ENCODE peak calls at places on chromosomes 2 and 18, in ten cellular contexts. N, B, W, V, J, X, M, T, Z and F are unnamed samples.

GRCh38 chr2:241272722-241273551 is 42.5 kb downstream of the HDLBP start:
- DNase-seq in N (peak), B (peak), W (peak), V (peak), J (peak), X (peak), M (peak), T (peak), Z (no peak), F (peak)

GRCh38 chr2:146986161-146986560 is 858.7 kb upstream of the ACVR2A start:
- DNase-seq in N (peak), B (no peak), W (no peak), V (no peak), J (no peak), X (no peak), M (no peak), T (peak), Z (no peak), F (no peak)

GRCh38 chr2:41355794-41356193 is 692.0 kb upstream of the PKDCC start:
- DNase-seq in N (no peak), B (no peak), W (no peak), V (no peak), J (no peak), X (no peak), M (no peak), T (no peak), Z (no peak), F (no peak)

GRCh38 chr2:19538411-19538963 is 180.1 kb upstream of the OSR1 start:
- DNase-seq in N (peak), B (no peak), W (no peak), V (no peak), J (no peak), X (no peak), M (no peak), T (peak), Z (no peak), F (no peak)

GRCh38 chr2:202687276-202687675 is 52.5 kb downstream of the FAM117B start:
- DNase-seq in N (no peak), B (no peak), W (no peak), V (no peak), J (no peak), X (no peak), M (no peak), T (no peak), Z (no peak), F (no peak)

GRCh38 chr2:25378731-25379490 is 37.2 kb upstream of the DNMT3A start:
- DNase-seq in N (peak), B (peak), W (peak), V (no peak), J (no peak), X (no peak), M (no peak), T (peak), Z (no peak), F (no peak)

GRCh38 chr2:100571668-100572067 is 8.9 kb downstream of the PDCL3 start:
- DNase-seq in N (no peak), B (no peak), W (no peak), V (no peak), J (no peak), X (no peak), M (no peak), T (no peak), Z (no peak), F (no peak)

GRCh38 chr2:239278941-239279365 is 121.9 kb downstream of the HDAC4 start:
- DNase-seq in N (peak), B (no peak), W (no peak), V (no peak), J (peak), X (no peak), M (no peak), T (peak), Z (no peak), F (peak)

GRCh38 chr2:74843371-74844298 is 9.7 kb downstream of the HK2 start:
- DNase-seq in N (peak), B (no peak), W (no peak), V (peak), J (no peak), X (no peak), M (peak), T (peak), Z (no peak), F (no peak)

GRCh38 chr18:62660741-62661140 is 54.6 kb upstream of the PHLPP1 start:
- DNase-seq in N (no peak), B (no peak), W (no peak), V (no peak), J (no peak), X (no peak), M (no peak), T (peak), Z (no peak), F (no peak)

GRCh38 chr2:75565523-75566449 is 5.0 kb upstream of the EVA1A start:
- DNase-seq in N (no peak), B (no peak), W (no peak), V (no peak), J (no peak), X (no peak), M (no peak), T (no peak), Z (no peak), F (no peak)

GRCh38 chr2:115825912-115826311 is 1383.5 kb downstream of the DPP10 start:
- DNase-seq in N (no peak), B (no peak), W (no peak), V (no peak), J (no peak), X (no peak), M (no peak), T (no peak), Z (no peak), F (no peak)

GRCh38 chr2:771538-771937 is 94.3 kb upstream of the TMEM18 start:
- DNase-seq in N (no peak), B (no peak), W (no peak), V (no peak), J (no peak), X (no peak), M (no peak), T (no peak), Z (no peak), F (no peak)

GRCh38 chr2:25821225-25822056 is 56.8 kb downstream of the ASXL2 start:
- DNase-seq in N (peak), B (no peak), W (no peak), V (no peak), J (no peak), X (no peak), M (no peak), T (peak), Z (no peak), F (no peak)

GRCh38 chr2:103289101-103289725 is 527.4 kb downstream of the TMEM182 start:
- DNase-seq in N (peak), B (peak), W (no peak), V (peak), J (no peak), X (no peak), M (no peak), T (peak), Z (no peak), F (no peak)
- TF ChIP-seq CTCF in N (peak), B (no peak), W (no peak), V (no peak), J (no peak), X (no peak), M (no peak), T (peak), Z (no peak), F (no peak)

GRCh38 chr2:45439788-45440773 is 171.0 kb downstream of the SRBD1 start:
- DNase-seq in N (peak), B (no peak), W (no peak), V (no peak), J (no peak), X (no peak), M (peak), T (no peak), Z (no peak), F (no peak)
- TF ChIP-seq CTCF in N (no peak), B (no peak), W (no peak), V (no peak), J (no peak), X (no peak), M (no peak), T (peak), Z (no peak), F (no peak)

DNA sequence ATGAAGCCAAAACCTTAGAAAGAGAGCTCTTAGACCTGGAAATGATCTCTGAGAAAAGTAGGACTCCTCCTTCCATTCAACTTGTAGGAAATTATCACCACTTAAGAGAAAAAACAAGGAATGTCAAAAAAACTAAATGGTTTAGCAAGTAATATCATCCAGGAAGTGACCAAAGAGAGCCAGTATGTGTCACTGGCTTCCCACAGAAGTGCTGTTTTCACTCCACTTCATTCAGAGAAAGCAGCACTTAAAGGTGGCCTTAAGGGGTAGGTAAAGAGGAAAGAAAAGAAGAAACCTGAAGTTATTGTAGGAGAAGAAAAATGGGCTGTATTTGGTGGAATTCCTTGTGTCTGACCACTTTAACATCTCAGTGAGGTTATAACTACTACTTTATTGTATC is 414.4 kb upstream of the ETAA1 start:
- DNase-seq in N (peak), B (no peak), W (no peak), V (no peak), J (no peak), X (no peak), M (no peak), T (peak), Z (no peak), F (no peak)
- TF ChIP-seq CTCF in N (no peak), B (no peak), W (no peak), V (no peak), J (no peak), X (no peak), M (no peak), T (no peak), Z (no peak), F (no peak)

DNA sequence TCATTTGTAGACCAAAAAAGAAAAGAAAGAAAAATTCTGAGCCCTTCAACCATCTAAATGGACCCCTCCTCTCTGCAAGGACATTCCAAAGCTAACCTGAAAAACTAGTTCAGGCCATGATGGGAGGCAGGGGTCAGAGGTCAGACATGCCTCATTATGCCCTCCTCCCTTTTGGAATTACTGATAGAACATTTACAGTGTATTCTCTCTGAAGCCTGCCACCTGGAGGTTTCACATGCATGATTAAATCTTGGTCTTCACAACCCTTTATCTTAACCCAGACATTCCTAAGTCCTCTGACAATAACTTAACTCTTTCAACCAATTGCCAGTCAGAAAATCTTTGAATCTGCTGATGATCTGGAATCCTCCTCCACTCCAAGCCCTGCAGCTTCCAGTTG is 86.0 kb downstream of the SPP2 start:
- DNase-seq in N (no peak), B (no peak), W (no peak), V (no peak), J (no peak), X (peak), M (no peak), T (no peak), Z (no peak), F (no peak)
- TF ChIP-seq CTCF in N (no peak), B (no peak), W (no peak), V (no peak), J (no peak), X (no peak), M (no peak), T (no peak), Z (peak), F (no peak)

GRCh38 chr2:218872645-218873358 is 7.8 kb upstream of the WNT10A start:
- DNase-seq in N (no peak), B (peak), W (no peak), V (no peak), J (no peak), X (no peak), M (no peak), T (no peak), Z (no peak), F (no peak)
- TF ChIP-seq CTCF in N (no peak), B (no peak), W (no peak), V (no peak), J (no peak), X (no peak), M (no peak), T (no peak), Z (no peak), F (no peak)

GRCh38 chr18:24600076-24600654 is 139.7 kb downstream of the HRH4 start:
- DNase-seq in N (peak), B (no peak), W (no peak), V (peak), J (no peak), X (peak), M (peak), T (peak), Z (no peak), F (no peak)
- TF ChIP-seq CTCF in N (peak), B (peak), W (peak), V (peak), J (no peak), X (peak), M (peak), T (peak), Z (peak), F (peak)

GRCh38 chr2:173462908-173463840 is 108.5 kb downstream of the CDCA7 start:
- DNase-seq in N (no peak), B (no peak), W (no peak), V (no peak), J (no peak), X (no peak), M (no peak), T (no peak), Z (no peak), F (no peak)
- TF ChIP-seq CTCF in N (no peak), B (no peak), W (no peak), V (no peak), J (no peak), X (no peak), M (no peak), T (no peak), Z (no peak), F (no peak)

GRCh38 chr2:215271466-215271865 is 40.4 kb upstream of the ATIC start:
- DNase-seq in N (no peak), B (peak), W (no peak), V (no peak), J (no peak), X (no peak), M (no peak), T (no peak), Z (no peak), F (no peak)

GRCh38 chr2:215269397-215270117 is 42.3 kb upstream of the ATIC start:
- DNase-seq in N (peak), B (peak), W (no peak), V (peak), J (no peak), X (peak), M (peak), T (peak), Z (no peak), F (peak)

GRCh38 chr2:215272918-215273317 is 38.9 kb upstream of the ATIC start:
- DNase-seq in N (no peak), B (no peak), W (no peak), V (no peak), J (no peak), X (no peak), M (no peak), T (no peak), Z (no peak), F (no peak)

GRCh38 chr2:215274829-215275228 is 37.0 kb upstream of the ATIC start:
- DNase-seq in N (no peak), B (no peak), W (no peak), V (no peak), J (no peak), X (no peak), M (no peak), T (no peak), Z (no peak), F (no peak)

DNA sequence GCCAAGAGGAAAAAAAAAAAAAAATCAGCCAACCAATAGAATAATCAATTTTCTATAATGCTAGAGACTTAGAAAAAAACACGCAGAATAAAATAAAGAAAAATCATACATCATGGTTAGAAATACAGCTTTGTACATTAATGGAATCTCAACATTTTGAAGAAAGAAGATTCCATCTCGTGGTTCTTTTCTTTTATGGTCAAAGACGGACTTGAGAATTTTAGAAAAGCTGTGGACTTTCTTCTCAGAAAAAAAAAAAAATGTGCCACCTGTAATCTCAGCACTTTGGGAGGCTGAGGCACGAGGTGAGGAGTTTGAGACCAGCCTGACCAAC is 41.8 kb upstream of the ATIC start:
- DNase-seq in N (no peak), B (no peak), W (no peak), V (no peak), J (no peak), X (no peak), M (no peak), T (no peak), Z (no peak), F (no peak)
- TF ChIP-seq CTCF in N (no peak), B (no peak), W (no peak), V (peak), J (no peak), X (no peak), M (no peak), T (no peak), Z (no peak), F (peak)

DNA sequence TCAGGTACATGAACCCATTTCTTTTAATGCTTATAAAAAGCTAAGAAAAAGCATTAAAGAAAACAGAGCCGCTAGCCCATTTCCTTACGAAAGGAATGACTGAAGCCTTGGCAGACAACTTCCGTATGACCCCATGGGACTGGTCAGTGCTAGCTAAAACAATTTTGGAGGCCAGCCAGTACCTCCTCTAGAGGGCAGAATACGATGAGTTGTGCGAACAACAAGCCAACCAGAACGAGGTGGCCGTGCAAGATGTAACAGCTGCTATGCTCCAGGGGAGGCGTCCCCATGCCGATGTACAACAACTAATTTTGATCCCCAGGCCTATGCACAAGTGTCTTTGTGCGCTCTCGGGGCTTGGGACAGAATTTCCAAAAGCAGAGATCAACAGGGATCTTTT is 16.7 kb downstream of the MAP3K2 start:
- DNase-seq in N (no peak), B (no peak), W (no peak), V (no peak), J (no peak), X (no peak), M (no peak), T (no peak), Z (no peak), F (no peak)
- TF ChIP-seq CTCF in N (no peak), B (no peak), W (no peak), V (no peak), J (no peak), X (no peak), M (no peak), T (no peak), Z (no peak), F (no peak)

DNA sequence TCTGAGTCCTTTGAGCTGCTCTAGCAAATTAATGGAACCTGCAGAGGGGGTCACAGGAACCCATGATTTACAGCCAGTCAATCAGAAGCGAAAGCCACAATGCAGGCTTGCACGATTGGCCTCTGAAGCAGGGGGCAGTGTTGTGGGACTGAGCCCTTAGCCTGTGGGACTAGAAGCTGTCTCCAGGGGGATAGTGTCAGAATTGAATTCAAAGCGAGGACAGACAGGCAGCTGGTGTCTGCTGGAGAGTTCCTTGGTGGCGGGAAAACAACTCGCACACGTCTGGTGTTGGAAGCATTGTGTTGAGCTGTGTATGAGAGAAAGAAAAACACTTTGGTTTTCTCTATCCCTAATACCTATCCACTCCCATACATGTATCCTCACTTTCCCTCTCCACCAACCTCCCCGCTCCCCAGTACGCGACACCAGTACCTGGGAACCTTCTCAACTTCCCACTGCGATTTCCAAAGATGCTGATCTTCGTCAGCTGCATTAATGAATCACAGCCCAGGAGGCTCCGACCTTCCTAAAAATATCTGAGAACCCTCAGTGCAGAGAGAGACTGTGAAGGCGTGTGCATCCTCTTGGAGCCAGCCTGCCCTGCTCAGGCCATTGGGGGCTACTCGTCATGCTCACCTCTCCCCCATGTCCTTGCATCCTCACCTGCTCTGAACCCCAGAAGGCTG is 88.2 kb downstream of the HS1BP3 start:
- DNase-seq in N (no peak), B (peak), W (no peak), V (peak), J (no peak), X (no peak), M (no peak), T (no peak), Z (no peak), F (peak)
- TF ChIP-seq CTCF in N (no peak), B (no peak), W (no peak), V (no peak), J (no peak), X (no peak), M (no peak), T (peak), Z (no peak), F (peak)